ENCODE peak calls at places on chromosomes 5 and 9, in nine cellular contexts. T is neural progenitor cell; L is GM23338; A is hepatocyte; M is endothelial cell of umbilical vein; C is HepG2; R is small intestine; U is psoas muscle; W is CD8-positive, alpha-beta T cell. Y is an unnamed sample.
A peak's percentile ranks its signal among the peaks of the same experiment; 100 is the strongest.

GRCh38 chr9:35845824-35846771 is 17.1 kb downstream of the TMEM8B start:
- DNase-seq in L (peak; percentile 84), T (peak; percentile 33), A (peak; percentile 55), C (no peak), U (no peak), M (no peak), W (no peak), R (no peak), Y (no peak)

GRCh38 chr5:35354751-35355150 is 124.5 kb upstream of the PRLR start:
- DNase-seq in U (no peak), T (no peak), C (no peak), W (no peak), M (no peak), R (no peak), A (peak; percentile 75), L (no peak), Y (no peak)

GRCh38 chr5:14574891-14575496 is 6.6 kb upstream of the OTULINL start:
- DNase-seq in L (no peak), R (peak; percentile 85), U (peak; percentile 20), W (no peak), M (no peak), C (no peak), A (no peak), T (no peak), Y (no peak)

GRCh38 chr5:1522601-1523479 is 920 bp downstream of the LPCAT1 start:
- DNase-seq in R (peak; percentile 27), W (no peak), U (peak; percentile 34), C (no peak), L (no peak), A (peak; percentile 50), T (peak; percentile 59), M (no peak), Y (peak; percentile 66)

GRCh38 chr9:131080589-131080988 is 15.7 kb upstream of the AIF1L start:
- DNase-seq in W (no peak), T (no peak), U (no peak), L (no peak), R (no peak), A (no peak), M (no peak), C (no peak), Y (no peak)

GRCh38 chr5:93422652-93423332 is 158.2 kb downstream of the NR2F1-AS1 start:
- DNase-seq in R (no peak), W (no peak), A (no peak), U (no peak), L (peak; percentile 37), M (peak; percentile 49), C (no peak), T (peak; percentile 30), Y (no peak)

GRCh38 chr5:125485003-125485641 is 738.7 kb upstream of the ZNF608 start:
- DNase-seq in C (no peak), U (no peak), W (no peak), T (peak; percentile 46), R (peak; percentile 76), A (peak; percentile 68), L (peak; percentile 21), M (peak; percentile 96), Y (peak; percentile 98)

GRCh38 chr5:6011199-6011598 is 367.1 kb downstream of the MED10 start:
- DNase-seq in M (no peak), L (no peak), U (no peak), W (no peak), C (no peak), A (no peak), R (no peak), T (no peak), Y (no peak)

GRCh38 chr5:53031695-53032096 is 42.5 kb downstream of the ITGA2 start:
- DNase-seq in A (no peak), R (peak; percentile 27), M (peak; percentile 88), L (no peak), T (no peak), C (peak; percentile 89), W (no peak), U (no peak), Y (peak; percentile 86)

GRCh38 chr9:127786773-127787123 is 914 bp downstream of the CDK9 start:
- DNase-seq in A (no peak), U (no peak), C (no peak), M (peak; percentile 44), L (no peak), R (no peak), T (no peak), W (no peak), Y (peak; percentile 60)

GRCh38 chr9:1505489-1505888 is 455.3 kb downstream of the DMRT2 start:
- DNase-seq in W (no peak), M (no peak), C (no peak), T (no peak), L (no peak), R (no peak), U (no peak), A (no peak), Y (no peak)

GRCh38 chr5:74389531-74390305 is 250.8 kb downstream of the ENC1 start:
- DNase-seq in T (no peak), W (no peak), L (no peak), A (no peak), U (no peak), C (no peak), R (no peak), M (no peak), Y (no peak)

GRCh38 chr9:121649476-121650219 is 1.8 kb upstream of the DAB2IP start:
- DNase-seq in U (no peak), L (peak; percentile 27), R (no peak), A (no peak), M (no peak), T (no peak), C (no peak), W (no peak), Y (no peak)

GRCh38 chr9:121651295-121652036 is at the start of gene DAB2IP:
- DNase-seq in T (peak; percentile 94), M (peak; percentile 59), C (no peak), U (peak; percentile 62), W (no peak), L (peak; percentile 80), R (peak; percentile 62), A (peak; percentile 90), Y (peak; percentile 88)

GRCh38 chr9:121652037-121652837 is 803 bp downstream of the DAB2IP start:
- DNase-seq in W (no peak), U (peak; percentile 42), C (no peak), T (peak; percentile 61), M (peak; percentile 47), R (peak; percentile 39), L (peak; percentile 74), A (peak; percentile 52), Y (peak; percentile 60)

GRCh38 chr9:121650220-121651013 is 1.0 kb upstream of the DAB2IP start:
- DNase-seq in A (peak; percentile 92), U (peak; percentile 33), W (no peak), L (peak; percentile 93), T (peak; percentile 91), M (peak; percentile 65), R (peak; percentile 93), C (peak; percentile 42), Y (peak; percentile 76)

GRCh38 chr9:121651014-121651294 is 480 bp upstream of the DAB2IP start:
- DNase-seq in A (no peak), W (no peak), L (no peak), T (no peak), R (no peak), M (no peak), C (no peak), U (no peak), Y (no peak)
- H3K4me3 ChIP-seq in A (peak overlapping the region; percentile 71), W (no peak overlapping the region), L (peak overlapping the region; percentile 81), T (peak overlapping the region; percentile 89), R (no peak overlapping the region), M (no peak overlapping the region), C (peak overlapping the region; percentile 77), U (peak overlapping the region; percentile 73), Y (peak overlapping the region; percentile 67)

DNA sequence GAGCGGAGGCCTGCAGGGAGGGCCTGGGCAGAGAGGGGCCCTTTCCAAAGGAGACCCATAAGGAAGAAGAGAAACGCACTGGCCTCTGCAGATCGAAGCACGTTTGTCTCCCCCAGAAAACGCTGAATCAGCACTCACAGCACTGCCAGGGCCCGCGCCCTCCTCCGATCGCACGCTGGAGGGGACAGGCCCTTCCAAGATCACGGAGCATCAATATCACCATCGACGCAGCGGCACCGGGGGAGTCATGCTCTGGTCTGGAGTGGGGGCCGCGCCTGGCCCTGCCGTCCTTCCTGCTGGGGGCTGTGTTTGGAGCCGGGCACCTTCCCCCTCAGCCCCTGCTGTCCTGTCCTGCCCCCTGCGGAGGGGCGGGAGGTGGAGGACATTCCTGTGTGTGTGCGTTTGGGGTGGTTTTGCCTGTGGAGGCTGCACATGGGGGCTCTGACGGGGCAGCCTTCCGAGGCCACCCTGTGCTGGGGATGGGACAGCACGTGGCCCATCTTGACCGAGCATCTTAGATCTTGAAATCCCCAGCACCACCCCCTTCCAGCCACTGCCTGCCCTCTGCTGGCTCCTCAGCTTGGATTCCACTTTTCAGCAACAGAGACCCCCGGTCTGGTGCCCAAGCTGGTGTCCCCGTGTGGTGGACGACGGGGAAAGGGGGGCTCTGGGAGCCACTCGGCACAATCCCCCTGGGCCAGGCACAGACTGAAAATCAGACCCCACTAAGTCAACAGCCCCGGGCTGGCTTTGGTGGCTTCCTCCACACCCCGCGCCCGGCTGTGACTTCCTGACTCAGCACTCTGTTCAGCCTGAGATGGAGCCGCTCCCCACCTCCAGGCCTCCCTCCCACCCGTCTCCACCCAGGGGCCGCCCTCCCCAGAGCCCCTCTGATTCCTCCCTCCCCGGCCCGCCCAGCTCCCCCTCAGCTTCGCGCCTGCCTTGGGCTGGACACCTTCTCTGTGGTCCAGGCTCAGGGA is 8.3 kb downstream of the TMEM250 start:
- DNase-seq in A (peak; percentile 54), W (no peak), U (no peak), L (peak; percentile 62), M (no peak), T (peak; percentile 64), R (no peak), C (no peak), Y (peak; percentile 48)
- H3K4me1 ChIP-seq in A (peaks cover 28% of the 10 kb centered on the region), W (peaks cover 87% of the 10 kb centered on the region), U (peaks cover 37% of the 10 kb centered on the region), L (peaks cover 38% of the 10 kb centered on the region), M (peaks cover 13% of the 10 kb centered on the region), T (peaks cover 33% of the 10 kb centered on the region), R (peaks cover 3% of the 10 kb centered on the region), C (peaks cover 14% of the 10 kb centered on the region), Y (peaks cover 31% of the 10 kb centered on the region)

GRCh38 chr5:154510156-154510555 is 32.1 kb upstream of the HAND1 start:
- DNase-seq in L (no peak), T (no peak), R (no peak), U (no peak), W (no peak), A (no peak), M (no peak), C (no peak), Y (no peak)
- H3K27me3 ChIP-seq in L (no peaks in the 10 kb centered on the region), T (no peaks in the 10 kb centered on the region), R (no peaks in the 10 kb centered on the region), U (no peaks in the 10 kb centered on the region), W (peaks cover 4% of the 10 kb centered on the region), A (no peaks in the 10 kb centered on the region), M (no peaks in the 10 kb centered on the region), C (no peaks in the 10 kb centered on the region), Y (peaks cover 52% of the 10 kb centered on the region)

GRCh38 chr9:96383165-96383939 is at the start of gene SLC35D2:
- DNase-seq in T (peak; percentile 84), L (peak; percentile 88), A (peak; percentile 91), U (peak; percentile 66), C (peak; percentile 73), R (peak; percentile 92), W (peak; percentile 11), M (peak; percentile 57), Y (peak; percentile 85)
- H3K4me3 ChIP-seq in T (peak within 1 kb of the TSS; percentile 65), L (peak within 1 kb of the TSS; percentile 74), A (peak within 1 kb of the TSS; percentile 66), U (peak within 1 kb of the TSS; percentile 64), C (peak within 1 kb of the TSS; percentile 87), R (peak within 1 kb of the TSS; percentile 80), W (peak within 1 kb of the TSS; percentile 54), M (peak within 1 kb of the TSS; percentile 83), Y (peak within 1 kb of the TSS; percentile 87)

Y was measured in adipocyte.